ENCODE peak calls at places on chromosomes 13 and 19, in seven cellular contexts. D, X, B, U, V, E and G are unnamed samples.

GRCh38 chr19:44735011-44735410 is 13.5 kb upstream of the BCL3 start:
- DNase-seq in U (no peak), X (no peak), E (no peak), B (no peak), D (no peak), V (no peak), G (no peak)

GRCh38 chr19:42653841-42654240 is 59.1 kb upstream of the CEACAM8 start:
- DNase-seq in D (no peak), U (no peak), E (no peak), V (no peak), B (no peak), X (no peak), G (no peak)

GRCh38 chr19:20558011-20558410 is 7.6 kb downstream of the ZNF737 start:
- DNase-seq in U (no peak), X (no peak), D (no peak), V (no peak), E (no peak), B (no peak), G (no peak)

GRCh38 chr19:49205114-49205513 is 47.5 kb downstream of the TRPM4 start:
- DNase-seq in D (no peak), V (no peak), X (no peak), B (no peak), U (no peak), E (no peak), G (no peak)

GRCh38 chr19:14048439-14049153 is 13.3 kb downstream of the PALM3 start:
- DNase-seq in V (peak; percentile 72), X (peak; percentile 59), D (no peak), E (peak; percentile 68), U (peak; percentile 74), B (no peak), G (peak; percentile 66)

GRCh38 chr13:22926176-22927007 is 254.4 kb upstream of the SGCG start:
- DNase-seq in D (no peak), V (peak; percentile 67), E (no peak), X (no peak), B (no peak), U (no peak), G (peak; percentile 69)

GRCh38 chr19:17041994-17042393 is 15.4 kb upstream of the CPAMD8 start:
- DNase-seq in B (no peak), V (peak; percentile 24), U (no peak), X (no peak), D (no peak), E (no peak), G (no peak)

GRCh38 chr13:113902956-113903355 is 39.1 kb upstream of the GAS6 start:
- DNase-seq in X (no peak), B (no peak), E (no peak), U (no peak), D (no peak), V (no peak), G (no peak)

GRCh38 chr19:40687525-40688016 is 2.9 kb downstream of the NUMBL start:
- DNase-seq in X (no peak), U (no peak), V (peak; percentile 82), D (no peak), B (no peak), E (no peak), G (peak; percentile 75)

GRCh38 chr13:92463134-92463533 is 763.5 kb upstream of the GPC6 start:
- DNase-seq in E (no peak), V (peak; percentile 14), U (no peak), D (no peak), B (no peak), X (no peak), G (no peak)

GRCh38 chr19:15623711-15624318 is 8.8 kb downstream of the CYP4F8 start:
- DNase-seq in X (no peak), D (no peak), B (no peak), E (no peak), U (no peak), V (no peak), G (no peak)